ENCODE peak calls at places on chromosomes 3 and 15, in eight cellular contexts. I is Panc1, R is kidney, J is neural crest cell, S is dorsolateral prefrontal cortex, M is spleen, T is foreskin fibroblast, E is BJ. H is an unnamed sample.

GRCh38 chr3:13023251-13024055 is 49.8 kb downstream of the IQSEC1 start:
- DNase-seq in T (no peak), M (peak), S (no peak), J (no peak), E (no peak), R (peak), I (no peak), H (peak)

GRCh38 chr3:30315452-30315851 is 290.9 kb upstream of the TGFBR2 start:
- DNase-seq in E (no peak), R (no peak), I (no peak), J (no peak), M (no peak), T (peak), S (no peak), H (peak)

GRCh38 chr15:80494311-80494710 is 90.1 kb downstream of the ARNT2 start:
- DNase-seq in S (no peak), J (no peak), T (peak), M (no peak), E (no peak), R (no peak), I (no peak), H (peak)

GRCh38 chr15:34847598-34847997 is 52.2 kb upstream of the ACTC1 start:
- DNase-seq in R (no peak), M (no peak), J (no peak), T (peak), I (no peak), E (no peak), S (no peak), H (peak)

GRCh38 chr3:170623524-170623923 is 37.6 kb upstream of the SLC7A14 start:
- DNase-seq in J (no peak), M (no peak), I (no peak), S (no peak), E (no peak), T (no peak), R (no peak), H (no peak)

GRCh38 chr3:56884387-56884786 is 82.6 kb upstream of the ARHGEF3 start:
- DNase-seq in M (no peak), I (no peak), R (no peak), J (no peak), T (no peak), E (no peak), S (no peak), H (no peak)

GRCh38 chr15:41323611-41324010 is 8.8 kb downstream of the OIP5 start:
- DNase-seq in T (no peak), M (no peak), E (no peak), R (no peak), S (no peak), J (no peak), I (no peak), H (no peak)

GRCh38 chr3:39812537-39812936 is 3.1 kb downstream of the MYRIP start:
- DNase-seq in T (peak), E (no peak), R (no peak), S (peak), J (no peak), I (no peak), M (no peak), H (no peak)

GRCh38 chr15:68018797-68019196 is 35.3 kb upstream of the PIAS1 start:
- DNase-seq in R (no peak), S (no peak), J (no peak), I (no peak), M (no peak), E (no peak), T (no peak), H (no peak)

GRCh38 chr3:50211930-50212329 is 6.9 kb downstream of the SLC38A3 start:
- DNase-seq in S (no peak), E (no peak), T (peak), R (no peak), M (no peak), J (no peak), I (no peak), H (peak)

GRCh38 chr3:24306518-24306917 is 188.1 kb downstream of the THRB start:
- DNase-seq in J (no peak), E (no peak), R (no peak), T (no peak), S (no peak), M (no peak), I (no peak), H (no peak)

GRCh38 chr3:16137044-16137443 is 37.4 kb upstream of the GALNT15 start:
- DNase-seq in E (no peak), I (no peak), S (no peak), J (no peak), R (no peak), T (no peak), M (no peak), H (no peak)

GRCh38 chr15:69377137-69377536 is 37.0 kb upstream of the KIF23 start:
- DNase-seq in I (no peak), S (no peak), R (no peak), E (no peak), J (no peak), M (no peak), T (no peak), H (no peak)

GRCh38 chr3:68941055-68941454 is 8.7 kb upstream of the TAFA4 start:
- DNase-seq in I (no peak), T (no peak), S (no peak), M (no peak), J (no peak), R (no peak), E (no peak), H (no peak)

GRCh38 chr3:4826237-4827100 is 152.8 kb upstream of the BHLHE40 start:
- DNase-seq in T (no peak), J (no peak), R (peak), E (no peak), I (no peak), M (no peak), S (no peak), H (no peak)

GRCh38 chr3:20622304-20622703 is 436.3 kb upstream of the SGO1 start:
- DNase-seq in J (no peak), M (no peak), E (peak), R (no peak), T (peak), I (no peak), S (no peak), H (no peak)

GRCh38 chr3:142270407-142270806 is 45.0 kb upstream of the GK5 start:
- DNase-seq in T (no peak), J (no peak), M (no peak), E (no peak), S (no peak), I (no peak), R (no peak), H (peak)

GRCh38 chr3:98917608-98918007 is 16.1 kb upstream of the DCBLD2 start:
- DNase-seq in T (no peak), I (no peak), E (no peak), M (no peak), J (no peak), S (no peak), R (no peak), H (no peak)

GRCh38 chr15:25438601-25439455 is at the start of gene UBE3A:
- DNase-seq in R (peak), S (peak), I (peak), M (peak), E (peak), J (peak), T (peak), H (peak)
- TF ChIP-seq CTCF in R (peak), S (peak), I (peak), M (peak), E (peak), J (no peak), T (no peak), H (peak)

GRCh38 chr15:23629234-23629805 is 18.3 kb downstream of the MAGEL2 start:
- DNase-seq in T (no peak), E (no peak), R (no peak), I (no peak), J (no peak), S (no peak), M (no peak), H (peak)
- TF ChIP-seq CTCF in T (peak), E (peak), R (peak), I (peak), J (peak), S (peak), M (no peak), H (peak)

DNA sequence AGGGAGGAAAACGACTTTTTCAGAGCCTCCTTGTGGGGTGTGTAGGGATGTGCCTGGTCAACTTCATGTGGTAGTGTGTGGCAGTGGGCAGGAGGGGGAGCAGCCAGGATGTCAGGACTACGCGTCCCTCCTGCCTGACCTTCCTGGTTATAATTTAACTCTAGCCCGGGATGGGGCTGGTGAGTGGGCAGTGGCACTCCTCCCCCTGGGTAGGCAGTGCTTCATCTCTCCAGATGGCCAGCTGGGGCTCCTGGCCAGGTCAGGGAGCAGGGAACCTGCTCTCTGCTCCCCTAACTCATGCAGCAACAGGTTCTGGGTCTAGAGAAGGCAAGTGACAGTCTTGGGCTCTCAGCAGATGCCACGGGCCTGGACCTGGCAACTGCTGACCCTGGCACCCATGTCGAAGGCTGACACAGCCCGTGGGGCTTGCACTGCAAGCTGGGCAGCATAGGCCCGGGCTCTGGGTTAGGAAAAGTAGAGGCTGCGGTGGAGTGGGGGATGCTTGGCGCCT is 2.6 kb downstream of the ITIH4 start:
- DNase-seq in R (no peak), T (peak), E (no peak), M (no peak), I (no peak), J (no peak), S (no peak), H (peak)
- TF ChIP-seq CTCF in R (peak), T (no peak), E (no peak), M (no peak), I (no peak), J (no peak), S (no peak), H (no peak)

DNA sequence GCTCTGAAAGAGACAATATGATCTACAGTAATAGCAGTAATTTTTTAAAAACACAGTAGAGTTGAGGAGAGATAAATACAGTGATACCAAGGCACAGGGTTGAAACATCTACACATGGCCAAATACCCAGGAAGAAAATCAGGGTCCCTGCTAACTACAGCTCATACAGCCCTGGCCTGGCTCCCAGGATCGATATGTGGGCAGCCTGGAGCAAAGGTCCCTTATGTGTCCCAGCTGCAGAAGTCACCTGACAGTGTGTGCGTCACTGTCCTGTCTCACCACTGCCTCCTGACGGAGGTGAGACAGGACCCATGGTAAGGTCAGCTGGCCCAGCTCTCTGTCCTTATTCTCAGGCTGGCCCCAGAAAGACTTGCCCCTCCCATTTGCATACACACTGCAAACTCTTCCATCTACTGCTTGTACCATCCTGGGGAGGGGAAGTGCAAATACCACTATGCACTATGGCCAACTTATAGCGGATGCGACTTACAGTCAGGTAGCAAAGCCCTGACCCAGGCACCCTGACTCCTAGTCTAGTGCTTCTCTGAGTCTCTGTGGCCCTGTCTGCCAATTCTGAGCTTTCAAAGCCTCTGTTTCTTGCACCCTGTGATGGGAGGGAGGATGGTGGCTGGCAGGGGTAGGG is 22.0 kb upstream of the BCL2L10 start:
- DNase-seq in R (no peak), T (no peak), E (no peak), M (no peak), I (no peak), S (no peak), J (no peak), H (no peak)
- TF ChIP-seq CTCF in R (no peak), T (no peak), E (no peak), M (no peak), I (no peak), S (no peak), J (no peak), H (no peak)

DNA sequence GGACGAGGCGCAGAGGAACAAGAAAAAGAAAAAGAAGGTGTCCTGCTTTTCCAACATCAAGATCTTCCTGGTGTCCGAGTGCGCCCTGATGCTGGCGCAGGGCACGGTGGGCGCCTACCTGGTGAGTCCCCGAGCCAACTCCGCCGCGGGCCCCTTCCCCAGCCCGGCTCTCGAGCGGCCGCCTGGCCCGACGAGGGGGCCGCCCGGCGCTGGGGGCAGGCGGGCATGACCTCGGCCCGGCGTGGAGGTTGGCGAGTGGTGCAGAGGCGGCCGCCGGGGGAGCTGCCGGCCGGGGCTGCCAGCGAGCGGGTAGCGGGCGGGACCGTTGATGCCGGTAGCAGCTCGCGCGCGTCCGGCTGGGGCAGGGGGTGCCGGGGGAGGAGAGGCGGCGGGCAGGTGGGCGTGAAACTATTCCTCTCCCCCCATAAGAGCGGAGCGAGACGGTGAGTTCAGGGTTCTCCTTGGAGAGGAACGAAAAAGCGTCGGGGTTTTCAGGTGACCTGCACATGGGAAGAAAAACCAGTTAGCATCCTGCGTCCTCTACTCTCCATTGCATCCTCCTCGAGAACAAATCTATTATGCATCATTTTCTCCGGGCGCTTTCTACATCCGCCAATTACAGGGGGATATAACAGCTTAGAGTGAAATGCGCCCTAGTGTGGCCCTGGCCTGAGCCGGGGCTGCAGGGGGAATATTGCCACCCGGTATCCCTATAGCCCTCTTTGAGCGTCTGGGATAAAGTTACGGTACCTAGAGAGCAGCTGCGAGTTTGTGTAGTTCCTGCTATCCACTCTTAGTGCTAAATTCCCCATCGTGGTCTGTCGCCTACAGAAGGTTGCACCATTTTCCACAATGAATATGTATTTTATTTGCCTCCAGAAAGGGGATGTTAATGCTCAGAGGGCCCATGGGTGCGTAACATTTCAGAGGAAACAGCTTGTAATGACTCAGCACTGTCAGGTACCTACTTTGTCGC is 748 bp downstream of the SLCO3A1 start:
- DNase-seq in J (peak), M (peak), E (no peak), I (no peak), T (peak), S (no peak), R (peak), H (no peak)
- TF ChIP-seq CTCF in J (peak), M (peak), E (no peak), I (no peak), T (no peak), S (no peak), R (no peak), H (no peak)

GRCh38 chr3:195036203-195037016 is 234.5 kb downstream of the XXYLT1 start:
- DNase-seq in E (no peak), I (no peak), T (no peak), J (no peak), R (peak), S (no peak), M (no peak), H (no peak)

GRCh38 chr3:195034541-195034940 is 236.4 kb downstream of the XXYLT1 start:
- DNase-seq in T (no peak), R (peak), M (no peak), E (no peak), J (no peak), S (no peak), I (no peak), H (no peak)

GRCh38 chr3:195034101-195034500 is 236.9 kb downstream of the XXYLT1 start:
- DNase-seq in J (no peak), S (no peak), T (no peak), M (no peak), I (no peak), R (no peak), E (no peak), H (no peak)

GRCh38 chr3:195037017-195037373 is 234.0 kb downstream of the XXYLT1 start:
- DNase-seq in T (no peak), J (no peak), E (no peak), S (no peak), R (no peak), M (no peak), I (no peak), H (no peak)

DNA sequence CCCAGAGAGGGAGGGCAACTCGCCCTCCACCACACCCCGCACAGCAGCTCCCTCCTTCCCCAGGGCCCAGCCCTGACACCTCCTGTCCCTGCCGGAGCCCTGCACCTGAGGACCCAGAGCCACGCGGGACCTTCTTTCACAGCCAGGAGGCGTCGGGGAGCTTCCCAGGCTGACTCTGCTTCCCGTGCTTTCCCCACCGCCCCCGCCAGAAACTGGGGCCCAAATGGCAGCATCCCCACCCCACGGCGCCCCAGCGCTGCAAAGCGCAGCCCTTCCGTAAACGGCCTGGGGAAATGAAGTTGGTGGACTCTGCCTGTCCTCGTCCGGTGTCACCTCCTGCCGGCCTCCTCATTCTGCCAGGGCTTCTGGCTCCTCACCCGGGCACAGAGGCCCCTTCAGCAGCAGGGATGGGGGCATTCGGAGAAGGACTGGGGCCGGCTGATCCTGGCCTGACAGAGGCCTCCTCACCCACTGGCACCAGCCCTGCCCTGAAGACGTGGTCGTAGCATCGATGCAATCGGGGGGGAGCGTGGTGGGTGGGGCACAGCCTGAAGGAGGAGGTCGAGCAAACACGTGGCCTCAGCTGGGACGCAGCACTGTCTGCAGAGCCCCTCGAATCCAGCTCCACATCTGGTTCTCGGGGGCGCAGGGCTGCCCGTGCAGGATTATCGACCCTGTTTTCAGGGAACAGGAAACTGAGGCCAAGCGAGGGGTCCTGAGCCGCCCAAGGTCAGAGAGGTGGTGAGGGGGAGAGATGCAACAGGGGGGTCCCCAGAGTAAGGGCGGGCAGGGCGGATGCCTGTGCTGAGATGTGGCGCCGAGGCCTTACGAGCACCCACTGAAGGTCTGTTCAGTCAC is 235.4 kb downstream of the XXYLT1 start:
- DNase-seq in E (no peak), T (no peak), R (peak), J (no peak), S (no peak), I (no peak), M (no peak), H (no peak)
- TF ChIP-seq CTCF in E (peak), T (peak), R (no peak), J (no peak), S (no peak), I (no peak), M (no peak), H (peak)

GRCh38 chr3:123361019-123361418 is 87.9 kb downstream of the ADCY5 start:
- DNase-seq in S (no peak), R (no peak), M (no peak), E (no peak), J (no peak), I (no peak), T (no peak), H (no peak)

GRCh38 chr3:123369085-123369484 is 79.8 kb downstream of the ADCY5 start:
- DNase-seq in S (no peak), T (no peak), I (no peak), R (no peak), M (peak), J (no peak), E (no peak), H (no peak)

GRCh38 chr3:123370819-123371218 is 78.1 kb downstream of the ADCY5 start:
- DNase-seq in E (no peak), J (no peak), S (no peak), T (no peak), M (peak), I (no peak), R (no peak), H (no peak)

GRCh38 chr3:123367467-123368154 is 81.3 kb downstream of the ADCY5 start:
- DNase-seq in E (no peak), S (no peak), T (no peak), M (peak), R (peak), J (no peak), I (no peak), H (no peak)

GRCh38 chr3:123365450-123366143 is 83.3 kb downstream of the ADCY5 start:
- DNase-seq in S (no peak), T (no peak), E (no peak), J (peak), I (no peak), R (no peak), M (peak), H (peak)
- TF ChIP-seq CTCF in S (peak), T (peak), E (peak), J (peak), I (peak), R (peak), M (peak), H (peak)

DNA sequence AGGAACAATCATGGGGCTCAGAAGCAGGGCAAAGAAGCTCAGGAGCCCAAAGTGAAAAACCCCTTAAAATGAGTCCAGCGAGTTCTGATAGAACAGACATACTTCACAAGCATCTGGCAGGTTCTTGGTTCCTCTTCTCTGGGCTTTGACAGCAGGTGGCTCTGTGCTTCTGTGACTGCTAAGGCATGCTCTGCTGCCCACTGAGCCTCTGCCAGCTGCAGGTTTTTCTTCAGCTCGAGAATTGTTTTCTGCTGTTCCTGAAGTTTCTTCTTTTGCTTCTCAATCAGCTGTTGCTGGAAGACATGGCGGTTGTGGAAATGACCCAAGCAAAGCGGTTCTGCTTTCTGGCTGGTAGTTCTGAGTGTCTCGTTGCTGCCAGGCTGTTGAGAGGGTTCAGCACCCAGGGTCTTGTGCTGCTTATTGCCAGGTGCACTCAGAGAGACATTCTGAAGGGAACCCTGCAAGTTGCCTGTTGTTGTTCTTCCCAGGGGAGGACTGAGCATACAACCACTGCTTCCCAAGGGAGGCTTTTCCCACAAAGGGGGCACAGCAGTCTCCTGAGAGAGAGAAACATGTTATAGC is 50.8 kb downstream of the CCDC191 start:
- DNase-seq in J (no peak), M (peak), S (no peak), I (no peak), R (no peak), E (no peak), T (no peak), H (no peak)
- TF ChIP-seq CTCF in J (no peak), M (peak), S (no peak), I (no peak), R (no peak), E (no peak), T (no peak), H (no peak)

H was measured in choroid plexus epithelial cell.